ENCODE peak calls at places on chromosome 19, in four cellular contexts. N is activated CD4-positive, alpha-beta T cell treated with anti-CD3 and anti-CD28 coated beads, Interleukin-2, amount 10 ng/mL, durations not matched to agents 7 days and 5 days; D is omental fat pad; V is AG04450. A is an unnamed sample.

GRCh38 chr19:3636506-3636905 is 9.9 kb upstream of the CACTIN start:
- DNase-seq in D (no peak), N (no peak), V (no peak), A (no peak)

GRCh38 chr19:39845621-39846175 is 481 bp downstream of the FBL start:
- DNase-seq in D (no peak), N (no peak), V (no peak), A (no peak)

GRCh38 chr19:47186337-47187022 is 44.5 kb downstream of the BBC3 start:
- DNase-seq in V (no peak), N (peak; percentile 78), D (no peak), A (no peak)

GRCh38 chr19:10191347-10191746 is 3.4 kb downstream of the DNMT1 start:
- DNase-seq in D (no peak), N (no peak), V (peak; percentile 79), A (peak; percentile 69)

GRCh38 chr19:39704181-39705044 is at the start of gene LGALS14:
- DNase-seq in N (no peak), V (no peak), D (no peak), A (no peak)

GRCh38 chr19:30009013-30009412 is 67.0 kb downstream of the URI1 start:
- DNase-seq in D (no peak), V (no peak), N (no peak), A (no peak)

GRCh38 chr19:2478324-2478755 is 2.4 kb downstream of the GADD45B start:
- DNase-seq in N (peak; percentile 69), D (peak; percentile 55), V (no peak), A (no peak)

GRCh38 chr19:10421240-10421948 is 1.1 kb downstream of the PDE4A start:
- DNase-seq in V (no peak), D (no peak), N (no peak), A (no peak)

GRCh38 chr19:38736413-38737280 is 7.6 kb downstream of the CAPN12 start:
- DNase-seq in V (no peak), N (peak; percentile 54), D (no peak), A (no peak)

GRCh38 chr19:498591-498950 is 2.3 kb downstream of the MADCAM1 start:
- DNase-seq in D (no peak), V (no peak), N (no peak), A (no peak)

GRCh38 chr19:46225558-46226004 is 4.0 kb upstream of the IGFL1 start:
- DNase-seq in V (no peak), D (no peak), N (peak; percentile 9), A (no peak)

GRCh38 chr19:55319786-55320185 is 5.4 kb downstream of the TMEM150B start:
- DNase-seq in D (no peak), V (no peak), N (no peak), A (no peak)

GRCh38 chr19:4233282-4233853 is 4.0 kb downstream of the EBI3 start:
- DNase-seq in V (no peak), D (peak; percentile 40), N (peak; percentile 75), A (no peak)

A was measured in AG09309.